ENCODE peak calls at places on chromosome 22, in five cellular contexts. R, O, Z, W and X are unnamed samples.

GRCh38 chr22:40381461-40381860 is 11.1 kb downstream of the SGSM3 start:
- DNase-seq in Z (no peak), R (no peak), W (no peak), O (no peak), X (no peak)

GRCh38 chr22:44575344-44576268 is 77.6 kb upstream of the RTL6 start:
- DNase-seq in W (no peak), R (no peak), O (no peak), Z (no peak), X (no peak)

GRCh38 chr22:22935056-22935545 is 47.5 kb downstream of the IGLL5 start:
- DNase-seq in R (no peak), W (no peak), O (no peak), Z (no peak), X (no peak)

GRCh38 chr22:26658161-26658560 is 773 bp downstream of the MIAT start:
- DNase-seq in R (no peak), Z (no peak), O (no peak), W (no peak), X (no peak)

GRCh38 chr22:44730034-44730433 is 22.3 kb upstream of the ARHGAP8 start:
- DNase-seq in Z (no peak), W (no peak), R (no peak), O (no peak), X (no peak)

GRCh38 chr22:44089717-44090570 is 65.8 kb downstream of the PARVB start:
- DNase-seq in Z (no peak), O (no peak), W (no peak), R (no peak), X (no peak)

GRCh38 chr22:26604368-26604767 is 13.5 kb downstream of the CRYBB1 start:
- DNase-seq in Z (no peak), O (no peak), W (no peak), R (no peak), X (no peak)

GRCh38 chr22:46010177-46010867 is 33.4 kb upstream of the WNT7B start:
- DNase-seq in Z (no peak), R (peak; percentile 11), W (no peak), O (no peak), X (no peak)

DNA sequence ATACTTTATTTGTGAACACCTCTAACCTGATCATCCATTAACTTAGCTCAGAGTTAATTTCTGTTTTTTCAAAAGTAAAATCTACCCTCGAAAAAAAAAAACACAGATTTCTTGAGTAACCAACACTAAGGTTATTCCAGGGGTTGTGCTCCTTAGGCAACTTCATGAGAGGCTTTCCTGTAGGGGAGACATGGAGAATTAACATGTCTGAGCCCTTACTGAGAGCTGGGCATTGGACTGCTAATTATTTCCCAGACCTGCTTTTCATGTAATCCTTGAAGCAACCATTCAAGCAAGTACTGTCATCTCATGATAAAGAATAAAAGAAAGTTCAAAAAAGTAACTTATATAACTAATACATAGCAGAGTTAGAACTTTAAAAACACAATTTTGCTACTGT is 13.5 kb upstream of the UPB1 start:
- DNase-seq in R (no peak), Z (no peak), W (no peak), O (no peak), X (no peak)
- H3K4me1 ChIP-seq in R (peaks cover 18% of the 10 kb centered on the region), Z (peaks cover 65% of the 10 kb centered on the region), W (peaks cover 4% of the 10 kb centered on the region), O (peaks cover 2% of the 10 kb centered on the region), X (no peaks in the 10 kb centered on the region)

GRCh38 chr22:50250249-50250554 is 863 bp downstream of the HDAC10 start:
- DNase-seq in R (no peak), Z (no peak), O (no peak), W (no peak), X (no peak)
- H3K4me1 ChIP-seq in R (peaks cover 48% of the 10 kb centered on the region), Z (peaks cover 49% of the 10 kb centered on the region), O (peaks cover 13% of the 10 kb centered on the region), W (peaks cover 18% of the 10 kb centered on the region), X (peaks cover 10% of the 10 kb centered on the region)

GRCh38 chr22:17868771-17869170 is 94.5 kb upstream of the BID start:
- DNase-seq in W (no peak), R (no peak), O (no peak), Z (no peak), X (no peak)
- H3K4me1 ChIP-seq in W (no peaks in the 10 kb centered on the region), R (peaks cover 70% of the 10 kb centered on the region), O (no peaks in the 10 kb centered on the region), Z (no peaks in the 10 kb centered on the region), X (peaks cover 4% of the 10 kb centered on the region)

GRCh38 chr22:30252411-30253204 is 6.0 kb upstream of the LIF start:
- DNase-seq in R (no peak), Z (no peak), W (no peak), O (no peak), X (peak; percentile 74)
- H3K4me1 ChIP-seq in R (peaks cover 37% of the 10 kb centered on the region), Z (peaks cover 67% of the 10 kb centered on the region), W (peaks cover 6% of the 10 kb centered on the region), O (peaks cover 45% of the 10 kb centered on the region), X (peaks cover 5% of the 10 kb centered on the region)